ENCODE peak calls at places on chromosomes 1 and 21, in five cellular contexts. One of them, this sample, is unnamed.

GRCh38 chr1:110433803-110434202 is 17.1 kb upstream of the PROK1 start:
- DNase-seq in RPMI7951: peak
- DNase-seq in RCC 7860: peak
- DNase-seq in fibroblast of gingiva: no peak
- DNase-seq in cardiac fibroblast: peak
- DNase-seq in this sample: peak

GRCh38 chr21:45857761-45858160 is 123.8 kb upstream of the COL6A1 start:
- DNase-seq in cardiac fibroblast: no peak
- DNase-seq in RCC 7860: no peak
- DNase-seq in RPMI7951: no peak
- DNase-seq in fibroblast of gingiva: no peak
- DNase-seq in this sample: no peak

GRCh38 chr1:33349081-33349759 is 28.3 kb upstream of the A3GALT2 start:
- DNase-seq in RCC 7860: no peak
- DNase-seq in RPMI7951: peak
- DNase-seq in cardiac fibroblast: peak
- DNase-seq in fibroblast of gingiva: peak
- DNase-seq in this sample: no peak

GRCh38 chr21:40901690-40902089 is 54.7 kb upstream of the DSCAM start:
- DNase-seq in cardiac fibroblast: no peak
- DNase-seq in RPMI7951: no peak
- DNase-seq in fibroblast of gingiva: no peak
- DNase-seq in RCC 7860: no peak
- DNase-seq in this sample: no peak

GRCh38 chr1:41102208-41102607 is 80.7 kb upstream of the SLFNL1 start:
- DNase-seq in fibroblast of gingiva: peak
- DNase-seq in RPMI7951: peak
- DNase-seq in cardiac fibroblast: peak
- DNase-seq in RCC 7860: no peak
- DNase-seq in this sample: peak

GRCh38 chr1:143698016-143698415 is 273.8 kb downstream of the FAM72C start:
- DNase-seq in RCC 7860: peak
- DNase-seq in RPMI7951: no peak
- DNase-seq in cardiac fibroblast: no peak
- DNase-seq in fibroblast of gingiva: no peak
- DNase-seq in this sample: no peak

GRCh38 chr1:17700981-17701870 is 53.9 kb upstream of the ACTL8 start:
- DNase-seq in fibroblast of gingiva: no peak
- DNase-seq in RCC 7860: no peak
- DNase-seq in cardiac fibroblast: no peak
- DNase-seq in RPMI7951: no peak
- DNase-seq in this sample: no peak

GRCh38 chr1:117284408-117285215 is 73.9 kb upstream of the VTCN1 start:
- DNase-seq in fibroblast of gingiva: peak
- DNase-seq in RCC 7860: peak
- DNase-seq in cardiac fibroblast: peak
- DNase-seq in RPMI7951: peak
- DNase-seq in this sample: peak

GRCh38 chr1:247885011-247885410 is 10.4 kb upstream of the OR2W3 start:
- DNase-seq in RCC 7860: no peak
- DNase-seq in fibroblast of gingiva: no peak
- DNase-seq in cardiac fibroblast: no peak
- DNase-seq in RPMI7951: no peak
- DNase-seq in this sample: no peak

This sample was measured in stromal cell of bone marrow.